ENCODE peak calls at places on chromosome 9, in eight cellular contexts. V is hippocampal formation; D is activated CD8-positive, alpha-beta memory T cell treated with anti-CD3 and anti-CD28 coated beads, Interleukin-2, amount 50 U/mL, for 48 hours; W is A549; C is substantia nigra; F is islet precursor cell; I is left lung; P is myocyte. N is an unnamed sample.

GRCh38 chr9:90953200-90953599 is 151.6 kb downstream of the SYK start:
- DNase-seq in D (no peak), W (no peak), C (no peak), P (no peak), V (no peak), F (no peak), I (no peak), N (no peak)

GRCh38 chr9:127549771-127550170 is 62.3 kb upstream of the STXBP1 start:
- DNase-seq in P (no peak), F (no peak), C (no peak), I (peak; percentile 71), V (no peak), W (no peak), D (no peak), N (no peak)

GRCh38 chr9:76298497-76299144 is 95.6 kb downstream of the RFK start:
- DNase-seq in C (no peak), P (no peak), F (no peak), D (no peak), V (no peak), I (no peak), W (peak; percentile 24), N (no peak)

GRCh38 chr9:33170464-33171156 is 3.5 kb upstream of the B4GALT1 start:
- DNase-seq in C (peak; percentile 39), W (peak; percentile 66), I (peak; percentile 70), F (no peak), D (peak; percentile 68), P (peak; percentile 69), V (no peak), N (peak; percentile 95)

GRCh38 chr9:83422512-83422911 is 115.7 kb downstream of the FRMD3 start:
- DNase-seq in F (no peak), C (no peak), P (peak; percentile 59), D (no peak), I (no peak), V (no peak), W (no peak), N (no peak)

GRCh38 chr9:95425910-95426551 is 90.7 kb downstream of the PTCH1 start:
- DNase-seq in D (peak; percentile 63), P (peak; percentile 24), I (no peak), W (peak; percentile 80), F (no peak), C (no peak), V (no peak), N (no peak)

GRCh38 chr9:132410642-132411041 is 631 bp downstream of the CFAP77 start:
- DNase-seq in P (no peak), F (no peak), W (no peak), D (no peak), V (no peak), C (no peak), I (no peak), N (no peak)

GRCh38 chr9:27880640-27881039 is 307.4 kb upstream of the C9orf72 start:
- DNase-seq in I (no peak), W (no peak), D (no peak), P (no peak), C (no peak), F (no peak), V (no peak), N (no peak)

GRCh38 chr9:1505489-1505888 is 455.3 kb downstream of the DMRT2 start:
- DNase-seq in W (no peak), F (no peak), C (no peak), D (no peak), V (no peak), I (no peak), P (no peak), N (no peak)